ENCODE peak calls at places on chromosomes 1 and 21, in four cellular contexts. T is SK-N-SH, H is WTC11, Y is H1. S is an unnamed sample.

GRCh38 chr1:150560011-150560438 is 10.8 kb downstream of the ADAMTSL4 start:
- DNase-seq in T (peak; percentile 92), H (peak; percentile 87), Y (no peak), S (peak; percentile 84)

GRCh38 chr1:205604059-205604458 is 27.8 kb downstream of the ELK4 start:
- DNase-seq in T (no peak), H (no peak), Y (no peak), S (no peak)

GRCh38 chr1:11320153-11320936 is 47.3 kb downstream of the UBIAD1 start:
- DNase-seq in T (peak; percentile 76), H (peak; percentile 91), Y (peak; percentile 41), S (peak; percentile 47)

GRCh38 chr1:58722967-58723366 is 23.1 kb upstream of the MYSM1 start:
- DNase-seq in T (no peak), H (no peak), Y (no peak), S (no peak)

GRCh38 chr1:223403184-223403815 is 10.1 kb downstream of the CCDC185 start:
- DNase-seq in T (no peak), H (no peak), Y (no peak), S (peak; percentile 44)

GRCh38 chr21:41621523-41621922 is 113.6 kb upstream of the TMPRSS2 start:
- DNase-seq in T (no peak), H (no peak), Y (no peak), S (no peak)

GRCh38 chr21:27043377-27043776 is 76.5 kb upstream of the ADAMTS5 start:
- DNase-seq in T (no peak), H (no peak), Y (no peak), S (no peak)

GRCh38 chr1:25912076-25912831 is 6.0 kb upstream of the STMN1 start:
- DNase-seq in T (no peak), H (no peak), Y (no peak), S (no peak)

GRCh38 chr1:12087797-12088314 is 24.8 kb downstream of the TNFRSF8 start:
- DNase-seq in T (no peak), H (no peak), Y (no peak), S (no peak)

GRCh38 chr1:22846453-22846852 is 126.2 kb downstream of the LACTBL1 start:
- DNase-seq in T (no peak), H (no peak), Y (no peak), S (peak; percentile 15)

GRCh38 chr1:82091729-82092128 is 291.0 kb downstream of the ADGRL2 start:
- DNase-seq in T (no peak), H (no peak), Y (no peak), S (no peak)

GRCh38 chr1:153140484-153140883 is 10.2 kb downstream of the SPRR2G start:
- DNase-seq in T (no peak), H (no peak), Y (no peak), S (no peak)

GRCh38 chr1:52632732-52633290 is at the start of gene SHISAL2A:
- DNase-seq in T (peak; percentile 87), H (peak; percentile 73), Y (no peak), S (no peak)

GRCh38 chr1:56780832-56781231 is 38.4 kb downstream of the FYB2 start:
- DNase-seq in T (no peak), H (no peak), Y (no peak), S (no peak)

GRCh38 chr1:16236091-16236494 is 890 bp downstream of the CPLANE2 start:
- DNase-seq in T (peak; percentile 82), H (no peak), Y (no peak), S (no peak)

GRCh38 chr1:157519451-157519850 is 32.9 kb downstream of the FCRL5 start:
- DNase-seq in T (no peak), H (no peak), Y (no peak), S (no peak)

GRCh38 chr1:185880779-185881333 is 146.7 kb downstream of the HMCN1 start:
- DNase-seq in T (no peak), H (no peak), Y (no peak), S (no peak)

GRCh38 chr1:90925928-90926869 is 95.6 kb downstream of the ZNF644 start:
- DNase-seq in T (no peak), H (no peak), Y (peak; percentile 5), S (peak; percentile 66)

GRCh38 chr1:31753623-31754349 is 10.4 kb downstream of the ADGRB2 start:
- DNase-seq in T (peak; percentile 66), H (no peak), Y (no peak), S (no peak)

GRCh38 chr1:6259491-6260362 is 1.2 kb downstream of the GPR153 start:
- DNase-seq in T (peak; percentile 95), H (peak; percentile 90), Y (no peak), S (peak; percentile 97)

GRCh38 chr1:89608627-89609338 is 24.1 kb upstream of the LRRC8C start:
- DNase-seq in T (no peak), H (no peak), Y (no peak), S (no peak)

GRCh38 chr1:198556969-198557368 is 16.5 kb upstream of the ATP6V1G3 start:
- DNase-seq in T (no peak), H (no peak), Y (no peak), S (peak; percentile 53)

GRCh38 chr1:86852289-86852688 is 61.6 kb downstream of the SELENOF start:
- DNase-seq in T (no peak), H (no peak), Y (no peak), S (peak; percentile 3)

GRCh38 chr1:16050328-16050727 is 6.7 kb downstream of the CLCNKB start:
- DNase-seq in T (no peak), H (no peak), Y (no peak), S (no peak)

GRCh38 chr1:207959141-207959825 is 48.4 kb upstream of the CD34 start:
- DNase-seq in T (peak; percentile 22), H (peak; percentile 50), Y (no peak), S (no peak)

GRCh38 chr1:235972316-235973090 is 92.4 kb downstream of the NID1 start:
- DNase-seq in T (peak; percentile 51), H (no peak), Y (no peak), S (peak; percentile 36)

GRCh38 chr1:201632364-201632952 is 93.5 kb downstream of the NAV1 start:
- DNase-seq in T (no peak), H (no peak), Y (no peak), S (no peak)

GRCh38 chr1:201020040-201020591 is 3.4 kb downstream of the KIF21B start:
- DNase-seq in T (no peak), H (no peak), Y (no peak), S (peak; percentile 56)

GRCh38 chr1:84582802-84583587 is 8.8 kb upstream of the CTBS start:
- DNase-seq in T (peak; percentile 46), H (no peak), Y (no peak), S (no peak)

GRCh38 chr1:36251794-36252481 is 27.7 kb downstream of the THRAP3 start:
- DNase-seq in T (no peak), H (no peak), Y (no peak), S (no peak)

GRCh38 chr21:44300262-44300959 is 558 bp downstream of the PFKL start:
- DNase-seq in T (peak; percentile 89), H (peak; percentile 42), Y (no peak), S (peak; percentile 91)

GRCh38 chr1:157114183-157115121 is 14.8 kb upstream of the ETV3L start:
- DNase-seq in T (no peak), H (no peak), Y (no peak), S (no peak)

GRCh38 chr1:167095368-167095767 is 1.5 kb downstream of the STYXL2 start:
- DNase-seq in T (peak; percentile 10), H (no peak), Y (no peak), S (no peak)

GRCh38 chr1:29646161-29646775 is 409.9 kb downstream of the PTPRU start:
- DNase-seq in T (no peak), H (no peak), Y (no peak), S (no peak)

GRCh38 chr21:40625991-40626390 is 221.0 kb downstream of the DSCAM start:
- DNase-seq in T (no peak), H (no peak), Y (no peak), S (no peak)

GRCh38 chr1:171218661-171219060 is 29.6 kb upstream of the FMO1 start:
- DNase-seq in T (no peak), H (no peak), Y (no peak), S (no peak)

GRCh38 chr1:65979145-65979544 is 186.4 kb downstream of the PDE4B start:
- DNase-seq in T (no peak), H (no peak), Y (no peak), S (no peak)

GRCh38 chr1:206900149-206900548 is 2.9 kb downstream of the IL24 start:
- DNase-seq in T (no peak), H (no peak), Y (no peak), S (no peak)

DNA sequence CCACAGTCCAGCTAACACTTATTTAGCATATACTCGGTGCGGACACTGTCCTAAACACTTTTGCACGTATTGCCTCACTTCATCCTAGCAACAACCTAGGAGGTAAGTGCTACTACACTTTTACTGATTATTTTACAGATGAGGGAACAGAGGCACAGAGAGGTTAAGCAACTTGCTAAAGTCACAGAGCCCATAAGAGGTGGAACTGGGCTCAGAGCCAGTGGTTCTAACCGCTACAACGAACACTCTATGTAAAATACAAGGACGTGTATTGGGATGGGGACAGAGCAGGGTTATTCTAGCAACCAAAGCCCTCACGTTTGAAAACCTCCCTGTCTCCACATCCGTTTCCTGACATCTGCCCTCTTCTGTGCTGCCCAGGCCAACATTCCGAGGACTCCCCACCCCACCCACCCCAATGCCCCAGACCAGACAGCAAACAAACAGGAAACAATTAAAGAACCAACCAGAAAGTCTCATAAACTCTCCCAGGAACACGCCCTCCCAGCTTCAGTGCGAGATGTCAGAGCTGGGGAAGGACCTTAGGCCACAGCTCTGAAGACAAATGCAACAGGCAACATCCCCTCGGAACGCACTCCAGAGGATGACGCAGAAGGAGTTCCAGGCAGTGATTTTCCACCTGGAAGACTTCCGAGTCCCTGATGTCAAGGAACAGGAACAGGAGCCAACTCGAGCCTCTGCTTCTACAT is 41.1 kb downstream of the GLIS1 start:
- DNase-seq in T (no peak), H (no peak), Y (no peak), S (no peak)
- TF ChIP-seq TEAD4 in T (no peak), H (no peak), Y (no peak), S (no peak)

GRCh38 chr1:240474133-240474614 is 137.8 kb downstream of the GREM2 start:
- DNase-seq in T (no peak), H (no peak), Y (no peak), S (no peak)
- TF ChIP-seq TEAD4 in T (no peak), H (no peak), Y (no peak), S (no peak)

GRCh38 chr1:231986631-231987291 is 360.2 kb downstream of the DISC1 start:
- DNase-seq in T (peak; percentile 63), H (no peak), Y (no peak), S (no peak)
- TF ChIP-seq TEAD4 in T (no peak), H (no peak), Y (no peak), S (no peak)

DNA sequence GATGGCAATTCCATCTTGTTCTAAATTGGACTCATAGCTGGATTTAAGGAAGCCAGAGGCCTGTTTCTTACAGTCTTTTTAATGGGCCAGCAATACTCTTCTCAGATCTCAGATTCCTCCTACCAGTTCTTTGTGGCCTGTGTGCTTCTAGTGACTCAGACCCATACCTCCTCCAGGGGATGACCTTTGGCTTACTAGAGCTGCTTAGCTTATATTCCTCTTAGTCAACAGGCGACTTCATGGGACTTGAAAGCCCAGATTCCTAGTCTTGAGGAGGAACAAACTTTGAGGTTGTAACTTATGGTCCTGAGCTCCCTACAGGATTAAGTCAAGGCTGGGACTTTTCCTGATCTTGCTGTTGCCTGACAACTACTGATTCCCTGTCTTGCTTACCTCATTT is 12.4 kb upstream of the PAPPA2 start:
- DNase-seq in T (no peak), H (no peak), Y (no peak), S (no peak)
- TF ChIP-seq TEAD4 in T (no peak), H (no peak), Y (no peak), S (no peak)